ENCODE peak calls at places on chromosomes 3 and 15, in eight cellular contexts. J is stimulated activated CD4-positive, alpha-beta T cell treated with anti-CD3 and anti-CD28 coated beads, Interleukin-12 subunit alpha, Interleukin-12 subunit beta, amount 100 ng/mL, for 4 hours; L is activated CD8-positive, alpha-beta memory T cell treated with anti-CD3 and anti-CD28 coated beads for 48 hours; N is CD8-positive, alpha-beta memory T cell; Q is ACHN; D is MV-4-11; O is LoVo; H is Karpas-422. M is an unnamed sample.

GRCh38 chr3:142022381-142022780 is 127.0 kb downstream of the TFDP2 start:
- DNase-seq in J (no peak), L (no peak), N (no peak), Q (peak), D (peak), O (no peak), H (no peak), M (peak)

GRCh38 chr15:63834500-63835210 is 907 bp upstream of the HERC1 start:
- DNase-seq in J (no peak), L (peak), N (no peak), Q (no peak), D (no peak), O (no peak), H (no peak), M (no peak)

GRCh38 chr3:185760550-185760949 is 64.3 kb downstream of the IGF2BP2 start:
- DNase-seq in J (no peak), L (no peak), N (no peak), Q (no peak), D (no peak), O (no peak), H (no peak), M (no peak)

GRCh38 chr3:183664913-183665381 is 29.5 kb downstream of the KLHL24 start:
- DNase-seq in J (no peak), L (no peak), N (no peak), Q (peak), D (no peak), O (peak), H (no peak), M (no peak)

GRCh38 chr15:69903476-69904295 is 194.0 kb downstream of the TLE3 start:
- DNase-seq in J (no peak), L (no peak), N (no peak), Q (no peak), D (no peak), O (no peak), H (no peak), M (no peak)

GRCh38 chr15:67543348-67543718 is 830 bp downstream of the MAP2K5 start:
- DNase-seq in J (no peak), L (no peak), N (no peak), Q (no peak), D (no peak), O (no peak), H (peak), M (no peak)

GRCh38 chr3:122572940-122573412 is 4.5 kb upstream of the PARP15 start:
- DNase-seq in J (peak), L (no peak), N (peak), Q (no peak), D (peak), O (peak), H (peak), M (peak)

GRCh38 chr3:162082516-162082915 is 585.9 kb downstream of the OTOL1 start:
- DNase-seq in J (no peak), L (no peak), N (no peak), Q (no peak), D (no peak), O (no peak), H (no peak), M (no peak)

GRCh38 chr3:126526668-126527005 is 2.7 kb downstream of the CHST13 start:
- DNase-seq in J (no peak), L (no peak), N (no peak), Q (no peak), D (no peak), O (no peak), H (no peak), M (no peak)

GRCh38 chr15:76057332-76058000 is 2.3 kb upstream of the TMEM266 start:
- DNase-seq in J (peak), L (no peak), N (peak), Q (peak), D (peak), O (peak), H (peak), M (peak)

GRCh38 chr3:12796171-12797123 is at the start of gene CAND2:
- DNase-seq in J (peak), L (no peak), N (peak), Q (no peak), D (no peak), O (no peak), H (peak), M (peak)

GRCh38 chr3:195075941-195076875 is 194.8 kb downstream of the XXYLT1 start:
- DNase-seq in J (no peak), L (no peak), N (no peak), Q (no peak), D (no peak), O (no peak), H (no peak), M (no peak)

GRCh38 chr3:176950743-176951142 is 246.5 kb downstream of the TBL1XR1 start:
- DNase-seq in J (no peak), L (no peak), N (no peak), Q (peak), D (no peak), O (no peak), H (no peak), M (no peak)

M was measured in OCI-LY7.